ENCODE peak calls at places on chromosomes 5 and 9, in seven cellular contexts. N is GM23248; Q is aorta; Y is fibroblast of the aortic adventitia; X is naive thymus-derived CD4-positive, alpha-beta T cell; V is prostate gland; G is mammary epithelial cell. P is an unnamed sample.
A peak's percentile ranks its signal among the peaks of the same experiment; 100 is the strongest.

GRCh38 chr5:65133473-65134110 is 348.1 kb downstream of the ADAMTS6 start:
- DNase-seq in N (peak; percentile 24), Q (no peak), Y (no peak), X (no peak), V (no peak), G (no peak), P (no peak)

GRCh38 chr9:93258818-93259489 is 75.0 kb downstream of the WNK2 start:
- DNase-seq in N (no peak), Q (peak; percentile 40), Y (no peak), X (peak; percentile 12), V (no peak), G (no peak), P (no peak)

GRCh38 chr5:137218896-137219295 is 280.2 kb downstream of the SPOCK1 start:
- DNase-seq in N (no peak), Q (no peak), Y (no peak), X (no peak), V (peak; percentile 58), G (peak; percentile 48), P (peak; percentile 43)

GRCh38 chr9:99680191-99680590 is 141.5 kb upstream of the NR4A3 start:
- DNase-seq in N (peak; percentile 80), Q (no peak), Y (peak; percentile 31), X (no peak), V (no peak), G (peak; percentile 23), P (peak; percentile 73)

GRCh38 chr5:93585054-93585751 is 2.2 kb downstream of the NR2F1 start:
- DNase-seq in N (peak; percentile 66), Q (no peak), Y (peak; percentile 43), X (no peak), V (no peak), G (peak; percentile 56), P (no peak)

GRCh38 chr5:52878671-52879070 is 91.0 kb downstream of the ITGA1 start:
- DNase-seq in N (peak; percentile 35), Q (no peak), Y (peak; percentile 41), X (no peak), V (no peak), G (peak; percentile 19), P (peak; percentile 76)

GRCh38 chr5:76556511-76557221 is 66.5 kb downstream of the F2RL2 start:
- DNase-seq in N (no peak), Q (no peak), Y (no peak), X (no peak), V (peak; percentile 25), G (no peak), P (no peak)

GRCh38 chr5:6307304-6307703 is 71.0 kb downstream of the MED10 start:
- DNase-seq in N (no peak), Q (no peak), Y (no peak), X (no peak), V (no peak), G (no peak), P (no peak)

GRCh38 chr5:9468070-9468388 is 77.8 kb downstream of the SEMA5A start:
- DNase-seq in N (peak; percentile 97), Q (peak; percentile 74), Y (peak; percentile 86), X (no peak), V (peak; percentile 20), G (peak; percentile 98), P (peak; percentile 92)

GRCh38 chr9:94014066-94014654 is 59.0 kb upstream of the BARX1 start:
- DNase-seq in N (peak; percentile 67), Q (no peak), Y (peak; percentile 64), X (no peak), V (no peak), G (peak; percentile 24), P (peak; percentile 63)

GRCh38 chr5:36744678-36745659 is 131.6 kb upstream of the NIPBL start:
- DNase-seq in N (peak; percentile 81), Q (peak; percentile 69), Y (peak; percentile 60), X (peak; percentile 45), V (peak; percentile 96), G (peak; percentile 81), P (peak; percentile 76)

GRCh38 chr5:150642567-150642927 is 2.1 kb downstream of the SYNPO start:
- DNase-seq in N (peak; percentile 96), Q (peak; percentile 90), Y (peak; percentile 92), X (no peak), V (peak; percentile 55), G (peak; percentile 84), P (peak; percentile 89)

GRCh38 chr9:110405858-110406443 is 68.3 kb upstream of the TXNDC8 start:
- DNase-seq in N (no peak), Q (no peak), Y (no peak), X (no peak), V (no peak), G (no peak), P (no peak)

GRCh38 chr5:3595102-3595961 is at the start of gene IRX1:
- DNase-seq in N (peak; percentile 91), Q (no peak), Y (peak; percentile 26), X (no peak), V (no peak), G (peak; percentile 73), P (peak; percentile 40)

GRCh38 chr5:79843450-79844388 is 147.3 kb downstream of the MTX3 start:
- DNase-seq in N (no peak), Q (no peak), Y (no peak), X (no peak), V (no peak), G (no peak), P (no peak)

GRCh38 chr5:73357576-73357975 is 91.0 kb downstream of the FOXD1 start:
- DNase-seq in N (no peak), Q (no peak), Y (no peak), X (no peak), V (no peak), G (no peak), P (no peak)

GRCh38 chr5:1406681-1407640 is 38.3 kb downstream of the SLC6A3 start:
- DNase-seq in N (no peak), Q (peak; percentile 35), Y (no peak), X (no peak), V (no peak), G (no peak), P (no peak)

GRCh38 chr5:14574891-14575496 is 6.6 kb upstream of the OTULINL start:
- DNase-seq in N (no peak), Q (no peak), Y (no peak), X (no peak), V (no peak), G (no peak), P (peak; percentile 34)

GRCh38 chr5:14577079-14577725 is 4.4 kb upstream of the OTULINL start:
- DNase-seq in N (no peak), Q (no peak), Y (no peak), X (no peak), V (no peak), G (no peak), P (no peak)

GRCh38 chr5:14572384-14572783 is 9.2 kb upstream of the OTULINL start:
- DNase-seq in N (no peak), Q (no peak), Y (no peak), X (no peak), V (no peak), G (no peak), P (no peak)

GRCh38 chr5:14577964-14578363 is 3.6 kb upstream of the OTULINL start:
- DNase-seq in N (no peak), Q (no peak), Y (no peak), X (no peak), V (no peak), G (no peak), P (no peak)

GRCh38 chr5:14574124-14574523 is 7.5 kb upstream of the OTULINL start:
- DNase-seq in N (no peak), Q (no peak), Y (no peak), X (no peak), V (no peak), G (no peak), P (no peak)
- H3K4me3 ChIP-seq in N (no peak overlapping the region), Q (no peak overlapping the region), Y (no peak overlapping the region), X (no peak overlapping the region), V (no peak overlapping the region), G (no peak overlapping the region), P (no peak overlapping the region)

DNA sequence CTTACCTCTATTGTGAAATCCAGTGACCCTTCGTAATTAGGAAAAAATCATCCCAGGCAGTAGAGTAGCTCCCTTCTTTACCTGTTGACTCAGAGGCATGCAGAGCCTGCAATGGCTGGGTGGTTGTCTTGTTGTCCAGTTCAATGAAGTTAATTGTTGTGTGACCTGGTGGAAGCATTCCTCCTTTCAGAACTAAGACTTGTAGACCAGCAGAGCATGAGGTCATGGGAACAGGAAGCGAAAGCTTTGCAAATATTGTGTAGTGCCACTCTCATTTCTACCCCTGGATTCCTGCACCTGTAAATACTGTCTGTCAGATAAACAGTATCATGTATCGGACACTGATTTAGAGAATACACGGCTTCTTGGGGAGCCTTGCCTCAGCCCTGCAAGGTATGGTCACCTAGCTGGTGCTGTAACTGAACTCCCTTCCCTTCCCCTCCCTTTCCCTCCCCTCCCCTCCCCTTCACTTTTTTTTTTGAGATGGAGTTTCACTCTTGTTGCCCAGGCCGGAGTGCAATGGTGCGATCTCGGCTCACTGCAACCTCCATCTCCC is 5.7 kb upstream of the PRXL2C start:
- DNase-seq in N (no peak), Q (no peak), Y (no peak), X (no peak), V (no peak), G (no peak), P (no peak)
- H3K4me3 ChIP-seq in N (no peak overlapping the region), Q (no peak overlapping the region), Y (no peak overlapping the region), X (no peak overlapping the region), V (no peak overlapping the region), G (no peak overlapping the region), P (no peak overlapping the region)

DNA sequence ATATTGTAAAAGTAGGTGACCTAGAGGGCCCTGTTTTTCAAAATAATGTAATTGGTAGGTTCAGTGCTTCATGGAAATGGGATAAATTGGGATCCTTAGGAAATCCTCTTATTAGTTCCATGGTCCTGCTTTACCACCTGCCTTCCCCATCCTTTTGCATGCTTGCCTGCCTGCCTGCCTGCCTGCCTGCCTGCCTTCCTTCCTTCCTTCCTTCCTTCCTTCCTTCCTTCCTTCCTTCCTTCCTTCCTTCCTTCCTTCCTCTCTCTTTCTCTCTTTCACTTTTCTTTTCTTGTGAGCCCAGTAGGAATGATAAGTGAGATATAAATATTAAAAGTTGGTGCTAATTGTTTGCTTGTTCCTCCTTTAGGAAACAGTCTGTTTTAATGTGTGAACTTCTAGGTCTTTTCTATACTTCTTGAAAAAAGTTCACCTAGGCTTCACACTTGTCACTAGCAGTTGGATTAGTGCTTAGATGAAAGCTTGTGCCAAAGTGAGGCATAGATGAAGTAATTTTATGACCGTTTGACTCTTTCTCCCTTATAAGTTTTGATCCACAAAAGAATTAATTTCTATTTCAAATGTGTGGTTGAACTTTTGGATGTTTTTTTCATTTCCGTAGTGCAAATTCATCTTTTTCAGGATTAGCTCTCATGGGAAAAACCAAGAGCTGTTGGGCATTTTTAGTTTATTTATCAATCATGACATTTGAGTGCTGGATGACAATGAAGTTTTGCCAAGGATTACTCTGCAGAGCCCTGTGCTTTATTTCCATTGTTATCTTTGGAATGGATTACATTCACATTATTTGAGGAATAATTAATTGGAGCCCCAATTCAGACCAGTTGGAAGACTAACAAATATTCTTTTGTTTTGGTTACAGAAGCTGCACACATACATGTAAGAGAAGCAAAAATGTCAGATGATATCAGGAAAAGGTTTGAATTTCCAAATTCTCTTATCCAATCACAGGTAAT is 30.7 kb downstream of the FOCAD start:
- DNase-seq in N (no peak), Q (no peak), Y (no peak), X (no peak), V (no peak), G (no peak), P (no peak)
- H3K4me3 ChIP-seq in N (no peak overlapping the region), Q (no peak overlapping the region), Y (no peak overlapping the region), X (no peak overlapping the region), V (no peak overlapping the region), G (no peak overlapping the region), P (no peak overlapping the region)

DNA sequence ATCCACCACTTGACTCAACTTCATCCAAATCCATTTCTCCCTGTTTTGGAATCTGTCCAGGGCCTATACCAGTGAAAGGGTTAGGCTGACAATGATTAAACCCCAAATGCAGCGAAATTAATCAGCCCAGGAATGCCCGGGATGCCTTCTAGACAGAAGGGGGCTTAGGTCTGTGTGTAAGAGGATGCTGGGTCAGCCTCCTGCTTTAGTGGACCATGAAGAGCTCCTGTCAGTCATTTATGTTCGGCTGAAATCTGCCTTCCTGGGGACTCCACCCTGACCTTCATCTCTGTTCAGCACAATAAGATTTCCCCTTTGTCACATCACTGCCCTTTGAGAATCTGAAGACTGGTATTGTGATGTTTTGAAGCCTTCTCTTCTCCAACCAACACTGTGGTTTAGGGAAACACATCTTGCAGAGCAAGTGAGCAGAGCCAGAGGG is 234.2 kb downstream of the ARHGAP26 start:
- DNase-seq in N (no peak), Q (no peak), Y (no peak), X (no peak), V (no peak), G (no peak), P (no peak)
- H3K4me3 ChIP-seq in N (no peak overlapping the region), Q (no peak overlapping the region), Y (no peak overlapping the region), X (no peak overlapping the region), V (no peak overlapping the region), G (no peak overlapping the region), P (no peak overlapping the region)